ENCODE peak calls at places on chromosomes 11 and 22, in four cellular contexts. S is HepG2, G is K562, R is GM12878. N is an unnamed sample.

GRCh38 chr22:37546436-37547248 is 13.6 kb upstream of the CDC42EP1 start:
- DNase-seq in S (peak), G (no peak), R (no peak), N (no peak)

GRCh38 chr11:101030015-101030414 is 99.6 kb downstream of the PGR start:
- DNase-seq in S (no peak), G (no peak), R (no peak), N (no peak)

GRCh38 chr22:38941488-38941987 is 15.9 kb upstream of the APOBEC3A start:
- DNase-seq in S (no peak), G (no peak), R (peak), N (no peak)

GRCh38 chr22:19110064-19110458 is 12.2 kb downstream of the DGCR2 start:
- DNase-seq in S (no peak), G (peak), R (no peak), N (no peak)

GRCh38 chr11:90176069-90176468 is 41.6 kb downstream of the NAALAD2 start:
- DNase-seq in S (no peak), G (no peak), R (no peak), N (peak)

GRCh38 chr11:103682318-103683184 is 353.9 kb upstream of the DDI1 start:
- DNase-seq in S (peak), G (peak), R (peak), N (peak)

GRCh38 chr11:75639752-75640151 is 29.1 kb downstream of the MAP6 start:
- DNase-seq in S (no peak), G (peak), R (peak), N (peak)

GRCh38 chr11:3087373-3087772 is 30.1 kb upstream of the CARS1 start:
- DNase-seq in S (no peak), G (no peak), R (no peak), N (no peak)

GRCh38 chr22:46070215-46070721 is 80.1 kb upstream of the PPARA start:
- DNase-seq in S (peak), G (no peak), R (no peak), N (no peak)

GRCh38 chr11:108496643-108497256 is 1.4 kb downstream of the POGLUT3 start:
- DNase-seq in S (no peak), G (peak), R (no peak), N (no peak)

GRCh38 chr11:79321282-79321681 is 119.5 kb downstream of the TENM4 start:
- DNase-seq in S (no peak), G (no peak), R (no peak), N (no peak)

GRCh38 chr11:13831707-13832106 is 130.8 kb upstream of the SPON1 start:
- DNase-seq in S (no peak), G (no peak), R (no peak), N (no peak)

GRCh38 chr11:587978-588380 is 11.7 kb downstream of the PHRF1 start:
- DNase-seq in S (peak), G (peak), R (no peak), N (no peak)

GRCh38 chr11:47616726-47617416 is 22.7 kb upstream of the C1QTNF4 start:
- DNase-seq in S (peak), G (peak), R (no peak), N (no peak)

GRCh38 chr11:19670030-19670761 is 42.4 kb upstream of the NAV2 start:
- DNase-seq in S (no peak), G (no peak), R (no peak), N (no peak)

GRCh38 chr22:23384899-23385298 is 195.2 kb downstream of the IGLL1 start:
- DNase-seq in S (no peak), G (no peak), R (no peak), N (no peak)

GRCh38 chr11:43833657-43834073 is 47.0 kb upstream of the ALKBH3 start:
- DNase-seq in S (peak), G (no peak), R (no peak), N (peak)

GRCh38 chr22:38264322-38264843 is 8.4 kb downstream of the TMEM184B start:
- DNase-seq in S (no peak), G (no peak), R (no peak), N (no peak)

GRCh38 chr11:3105791-3106735 is 48.8 kb upstream of the CARS1 start:
- DNase-seq in S (no peak), G (no peak), R (no peak), N (peak)

GRCh38 chr11:95322546-95322945 is 91.5 kb upstream of the SESN3 start:
- DNase-seq in S (no peak), G (no peak), R (no peak), N (no peak)

GRCh38 chr11:124669193-124669592 is 4.3 kb downstream of the SIAE start:
- DNase-seq in S (peak), G (peak), R (no peak), N (peak)

GRCh38 chr22:20591295-20591645 is 83.9 kb downstream of the MED15 start:
- DNase-seq in S (no peak), G (no peak), R (no peak), N (no peak)

GRCh38 chr11:110160016-110160415 is 66.8 kb downstream of the ZC3H12C start:
- DNase-seq in S (no peak), G (no peak), R (no peak), N (no peak)

DNA sequence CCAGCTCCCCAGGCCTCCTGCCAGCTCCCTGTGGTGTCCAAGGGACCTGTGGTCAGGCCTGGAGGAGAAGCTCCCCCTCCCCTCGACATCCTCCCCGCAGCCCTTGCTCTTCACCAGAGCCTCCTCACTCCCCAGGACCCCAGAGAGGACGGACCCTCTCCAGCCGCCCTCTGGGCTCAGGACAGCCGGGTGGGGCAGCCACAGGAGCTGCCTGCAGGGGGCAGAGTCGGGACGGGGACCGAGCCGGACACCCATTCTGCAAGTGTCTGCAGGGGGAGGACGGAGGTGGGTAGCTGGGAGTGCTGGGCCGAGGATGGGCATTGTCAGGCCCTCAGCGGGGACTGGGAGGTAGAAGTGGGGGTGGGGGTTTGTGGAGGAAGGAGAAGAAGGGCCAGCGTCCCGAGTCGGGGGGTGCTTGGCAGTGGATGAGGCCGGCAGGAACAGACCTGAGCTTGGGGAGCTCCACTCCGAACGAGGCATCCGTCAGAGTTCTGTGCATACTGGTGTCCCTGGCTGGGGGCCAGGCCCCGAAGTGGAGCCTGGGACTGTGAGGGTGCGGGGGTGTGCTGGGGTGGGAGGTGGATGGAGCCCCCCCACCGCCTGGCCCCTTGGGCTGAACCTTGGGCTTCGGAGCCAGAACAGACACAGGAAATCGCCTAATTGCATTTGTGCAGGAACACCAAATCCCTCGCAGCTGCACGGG is 15.2 kb downstream of the PRR33 start:
- DNase-seq in S (peak), G (peak), R (no peak), N (peak)
- TF ChIP-seq NFIC in S (no peak), G (no peak), R (no peak), N (no peak)

DNA sequence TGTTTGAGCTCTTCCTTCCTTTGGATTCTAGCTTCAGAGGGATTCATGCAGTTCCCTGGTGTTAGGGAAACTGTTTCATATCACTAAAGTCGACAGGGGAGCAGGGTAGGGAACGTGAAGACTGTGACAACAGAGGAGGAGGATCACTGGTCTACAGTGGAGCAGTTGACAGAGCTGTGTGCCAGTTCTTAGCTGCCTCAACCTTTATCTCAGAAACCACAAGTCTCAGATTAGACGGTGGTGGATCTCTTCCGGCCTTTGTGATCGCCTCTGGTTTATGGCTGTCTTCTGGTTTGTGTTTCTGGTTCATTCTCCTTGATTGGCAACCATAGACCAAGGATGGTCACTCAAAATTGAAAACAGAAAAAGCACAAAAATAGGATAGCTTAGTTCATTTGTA is 538.9 kb upstream of the API5 start:
- DNase-seq in S (no peak), G (no peak), R (no peak), N (no peak)
- TF ChIP-seq NFIC in S (no peak), G (no peak), R (no peak), N (no peak)

GRCh38 chr11:134453441-134453840 is 41.4 kb upstream of the B3GAT1 start:
- DNase-seq in S (no peak), G (no peak), R (no peak), N (no peak)
- TF ChIP-seq NFIC in S (no peak), G (no peak), R (no peak), N (no peak)

GRCh38 chr11:130831506-130832385 is 84.5 kb downstream of the SNX19 start:
- DNase-seq in S (no peak), G (no peak), R (no peak), N (peak)
- TF ChIP-seq NFIC in S (no peak), G (no peak), R (no peak), N (no peak)

GRCh38 chr11:17418437-17418836 is 30.0 kb upstream of the KCNJ11 start:
- DNase-seq in S (no peak), G (no peak), R (no peak), N (no peak)

GRCh38 chr11:17428261-17428660 is 39.8 kb upstream of the KCNJ11 start:
- DNase-seq in S (no peak), G (no peak), R (no peak), N (no peak)

GRCh38 chr11:17428930-17429329 is 40.5 kb upstream of the KCNJ11 start:
- DNase-seq in S (no peak), G (no peak), R (no peak), N (no peak)

GRCh38 chr11:17421781-17422180 is 33.3 kb upstream of the KCNJ11 start:
- DNase-seq in S (no peak), G (no peak), R (no peak), N (no peak)

DNA sequence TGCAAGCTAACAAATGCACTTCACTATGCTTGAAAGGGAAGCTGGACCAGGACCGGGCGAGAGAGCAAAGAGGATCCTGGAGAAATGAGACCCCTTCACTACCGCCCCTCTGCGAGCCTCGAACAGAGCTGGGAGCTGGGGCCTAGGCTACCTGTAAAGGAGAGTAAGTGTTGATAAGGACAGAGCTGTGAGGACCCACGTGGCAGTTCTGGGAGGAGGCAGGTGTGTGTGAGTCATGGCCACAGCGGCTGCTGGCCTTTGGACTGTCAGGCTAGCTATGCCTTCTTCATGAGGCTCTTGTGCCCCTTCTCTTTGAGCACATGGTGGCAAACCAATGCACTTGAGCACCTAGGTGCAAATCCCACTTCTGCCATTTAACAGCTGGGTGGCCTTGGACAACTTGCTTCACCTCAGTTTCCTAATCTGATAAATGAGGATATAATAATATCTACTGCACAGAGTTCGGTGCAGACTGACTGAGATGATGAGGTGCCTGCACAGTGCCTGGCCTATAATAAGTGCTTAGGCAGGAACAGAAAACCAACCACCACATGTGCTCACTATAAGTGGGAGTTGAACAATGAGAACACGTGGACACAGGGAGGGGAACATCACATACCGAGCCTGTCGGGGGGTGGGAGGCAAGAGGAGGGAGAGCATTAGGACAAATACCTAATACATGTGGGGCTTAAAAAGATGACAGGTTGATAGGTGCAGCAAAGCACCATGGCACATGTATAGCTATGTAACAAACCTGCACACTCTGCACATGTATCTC is 35.3 kb upstream of the KCNJ11 start:
- DNase-seq in S (peak), G (no peak), R (no peak), N (no peak)
- TF ChIP-seq NFIC in S (no peak), G (no peak), R (no peak), N (no peak)

DNA sequence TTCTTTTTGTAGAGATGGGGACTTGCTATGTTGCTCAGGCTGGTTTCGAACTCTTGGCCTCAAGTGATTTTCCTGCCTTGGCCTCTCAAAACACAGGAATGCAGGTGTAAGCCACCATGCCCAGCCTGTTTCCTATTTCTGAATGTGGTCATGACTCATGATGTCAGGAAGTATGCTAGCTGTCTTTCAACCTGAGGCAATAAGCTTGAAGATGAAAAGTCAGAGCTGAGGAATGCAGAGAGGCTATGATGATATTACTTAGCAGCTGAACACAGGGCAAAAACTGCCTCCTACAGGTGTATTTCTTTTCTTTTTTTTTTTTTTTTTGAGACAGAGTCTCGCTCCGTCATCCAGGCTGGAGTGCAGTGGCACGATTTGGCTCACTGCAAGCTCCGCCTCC is 9.0 kb upstream of the NUCB2 start:
- DNase-seq in S (no peak), G (no peak), R (no peak), N (no peak)
- TF ChIP-seq NFIC in S (no peak), G (no peak), R (no peak), N (no peak)

GRCh38 chr11:116541460-116541859 is 231.3 kb downstream of the BUD13 start:
- DNase-seq in S (no peak), G (no peak), R (no peak), N (no peak)

GRCh38 chr11:116540019-116540418 is 232.8 kb downstream of the BUD13 start:
- DNase-seq in S (no peak), G (no peak), R (no peak), N (no peak)

GRCh38 chr11:116539211-116539610 is 233.6 kb downstream of the BUD13 start:
- DNase-seq in S (no peak), G (no peak), R (no peak), N (no peak)

GRCh38 chr11:116542386-116542785 is 230.4 kb downstream of the BUD13 start:
- DNase-seq in S (no peak), G (no peak), R (no peak), N (no peak)

DNA sequence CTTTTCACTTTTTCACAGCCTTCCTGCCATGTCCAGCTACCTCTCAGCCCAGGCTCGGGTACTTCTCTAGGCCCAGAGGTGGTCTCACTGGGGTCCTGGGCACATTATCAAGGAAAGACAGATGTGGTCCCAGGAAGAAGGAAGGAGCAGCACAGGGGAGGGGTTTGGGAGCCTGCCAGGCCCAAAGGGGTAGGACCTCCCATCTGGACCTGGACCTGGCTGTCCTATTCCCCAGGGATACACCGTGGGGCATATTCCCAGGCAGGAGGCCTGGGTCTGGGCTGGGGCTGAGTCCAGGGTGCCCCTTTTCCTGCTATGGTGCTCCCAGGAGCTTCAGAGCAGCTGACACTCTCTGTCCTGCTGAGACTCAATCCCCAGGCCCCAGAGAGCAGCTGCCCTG is 232.1 kb downstream of the BUD13 start:
- DNase-seq in S (no peak), G (no peak), R (no peak), N (no peak)
- TF ChIP-seq NFIC in S (no peak), G (no peak), R (no peak), N (no peak)

DNA sequence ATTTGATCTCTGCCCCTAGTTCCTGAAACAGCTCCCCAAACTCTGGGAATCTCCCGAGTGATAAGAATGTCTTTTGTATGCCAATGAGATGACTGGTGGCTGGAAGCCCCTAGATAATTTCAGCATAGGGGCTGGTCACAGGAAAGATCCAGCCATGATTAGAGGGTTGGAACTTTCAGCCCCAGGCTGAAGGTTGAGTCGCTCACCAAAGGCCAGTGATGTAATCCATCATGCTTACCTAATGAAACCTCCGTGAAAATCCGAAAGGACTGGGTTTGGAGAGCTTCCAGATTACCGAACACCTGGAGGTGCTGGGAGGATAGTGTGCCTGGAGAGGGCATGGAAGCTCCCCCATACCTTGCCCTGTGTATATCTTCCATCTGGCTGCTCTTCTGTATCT is 26.0 kb downstream of the LRRC32 start:
- DNase-seq in S (no peak), G (no peak), R (no peak), N (no peak)
- TF ChIP-seq NFIC in S (no peak), G (no peak), R (no peak), N (no peak)

N was measured in SK-N-SH.